ENCODE peak calls at places on chromosomes 3 and 15, in eight cellular contexts. Z, H, W, G, N, E, V and S are unnamed samples.

GRCh38 chr3:42701371-42702065 is 1.1 kb downstream of the HHATL start:
- DNase-seq in Z (no peak), H (peak), W (peak), G (no peak), N (peak), E (peak), V (no peak), S (peak)

GRCh38 chr3:107679911-107680310 is 157.1 kb downstream of the BBX start:
- DNase-seq in Z (no peak), H (no peak), W (no peak), G (no peak), N (no peak), E (no peak), V (no peak), S (no peak)

GRCh38 chr15:52101542-52102340 is 10.8 kb downstream of the BCL2L10 start:
- DNase-seq in Z (no peak), H (no peak), W (no peak), G (no peak), N (no peak), E (no peak), V (no peak), S (no peak)

GRCh38 chr3:129576514-129577345 is 29.7 kb downstream of the PLXND1 start:
- DNase-seq in Z (no peak), H (no peak), W (peak), G (no peak), N (no peak), E (no peak), V (peak), S (peak)

GRCh38 chr3:184154909-184155643 is at the start of gene DVL3:
- DNase-seq in Z (peak), H (peak), W (peak), G (peak), N (peak), E (no peak), V (peak), S (peak)

GRCh38 chr3:8524249-8524648 is 22.6 kb downstream of the LMCD1 start:
- DNase-seq in Z (no peak), H (no peak), W (no peak), G (no peak), N (no peak), E (no peak), V (no peak), S (no peak)

GRCh38 chr3:42544492-42545283 is 37.1 kb downstream of the SEC22C start:
- DNase-seq in Z (no peak), H (no peak), W (peak), G (no peak), N (no peak), E (no peak), V (peak), S (no peak)

GRCh38 chr3:82940124-82940523 is 1178.7 kb upstream of the GBE1 start:
- DNase-seq in Z (no peak), H (no peak), W (peak), G (no peak), N (no peak), E (no peak), V (peak), S (no peak)

GRCh38 chr3:186640473-186640818 is 247 bp downstream of the FETUB start:
- DNase-seq in Z (no peak), H (peak), W (no peak), G (no peak), N (no peak), E (no peak), V (no peak), S (no peak)

GRCh38 chr3:54322354-54322753 is 200.0 kb downstream of the CACNA2D3 start:
- DNase-seq in Z (no peak), H (no peak), W (peak), G (no peak), N (no peak), E (no peak), V (no peak), S (no peak)

GRCh38 chr15:95864467-95864886 is 466.0 kb upstream of the NR2F2 start:
- DNase-seq in Z (no peak), H (no peak), W (peak), G (no peak), N (no peak), E (no peak), V (peak), S (no peak)

GRCh38 chr15:50800715-50801114 is 35.2 kb upstream of the SPPL2A start:
- DNase-seq in Z (no peak), H (no peak), W (no peak), G (no peak), N (no peak), E (no peak), V (no peak), S (no peak)

GRCh38 chr3:183635431-183636220 is at the start of gene KLHL24:
- DNase-seq in Z (peak), H (peak), W (peak), G (peak), N (peak), E (peak), V (peak), S (peak)

GRCh38 chr3:167203062-167203461 is 177.0 kb downstream of the ZBBX start:
- DNase-seq in Z (no peak), H (no peak), W (no peak), G (no peak), N (no peak), E (no peak), V (no peak), S (no peak)

GRCh38 chr3:189272500-189273119 is 100.8 kb downstream of the TPRG1 start:
- DNase-seq in Z (no peak), H (peak), W (no peak), G (no peak), N (no peak), E (no peak), V (no peak), S (no peak)

GRCh38 chr3:138062626-138063025 is 52.7 kb downstream of the CLDN18 start:
- DNase-seq in Z (peak), H (no peak), W (no peak), G (no peak), N (no peak), E (no peak), V (no peak), S (no peak)

GRCh38 chr3:132535575-132536441 is 61.3 kb upstream of the ACKR4 start:
- DNase-seq in Z (peak), H (peak), W (peak), G (peak), N (peak), E (peak), V (peak), S (peak)

GRCh38 chr15:98958076-98958475 is 49.5 kb downstream of the PGPEP1L start:
- DNase-seq in Z (no peak), H (no peak), W (no peak), G (no peak), N (no peak), E (no peak), V (no peak), S (no peak)

GRCh38 chr3:189941679-189942078 is 179.0 kb downstream of the P3H2 start:
- DNase-seq in Z (peak), H (peak), W (no peak), G (no peak), N (no peak), E (no peak), V (no peak), S (no peak)

GRCh38 chr3:119018690-119019463 is 15.8 kb downstream of the IGSF11 start:
- DNase-seq in Z (no peak), H (no peak), W (no peak), G (no peak), N (no peak), E (no peak), V (no peak), S (peak)

GRCh38 chr3:110955301-110955880 is 116.2 kb upstream of the NECTIN3 start:
- DNase-seq in Z (peak), H (no peak), W (no peak), G (no peak), N (no peak), E (no peak), V (no peak), S (no peak)

GRCh38 chr3:171829841-171830559 is 13.1 kb upstream of the TMEM212 start:
- DNase-seq in Z (peak), H (peak), W (peak), G (peak), N (no peak), E (no peak), V (peak), S (peak)

GRCh38 chr15:57387644-57388076 is 11.4 kb downstream of the CGNL1 start:
- DNase-seq in Z (no peak), H (no peak), W (no peak), G (no peak), N (no peak), E (no peak), V (no peak), S (no peak)

GRCh38 chr3:126473292-126474168 is 2.2 kb downstream of the ZXDC start:
- DNase-seq in Z (no peak), H (no peak), W (no peak), G (peak), N (no peak), E (no peak), V (no peak), S (no peak)
- H3K4me3 ChIP-seq in Z (no peak), H (peak), W (no peak), G (no peak), N (peak), E (peak), V (peak), S (peak)

GRCh38 chr15:91566116-91566515 is 287.4 kb upstream of the SLCO3A1 start:
- DNase-seq in Z (no peak), H (no peak), W (no peak), G (no peak), N (no peak), E (no peak), V (no peak), S (no peak)

GRCh38 chr15:91562698-91563097 is 290.8 kb upstream of the SLCO3A1 start:
- DNase-seq in Z (no peak), H (no peak), W (no peak), G (no peak), N (no peak), E (no peak), V (no peak), S (no peak)

GRCh38 chr15:91559066-91559465 is 294.4 kb upstream of the SLCO3A1 start:
- DNase-seq in Z (no peak), H (no peak), W (no peak), G (no peak), N (no peak), E (no peak), V (no peak), S (no peak)

DNA sequence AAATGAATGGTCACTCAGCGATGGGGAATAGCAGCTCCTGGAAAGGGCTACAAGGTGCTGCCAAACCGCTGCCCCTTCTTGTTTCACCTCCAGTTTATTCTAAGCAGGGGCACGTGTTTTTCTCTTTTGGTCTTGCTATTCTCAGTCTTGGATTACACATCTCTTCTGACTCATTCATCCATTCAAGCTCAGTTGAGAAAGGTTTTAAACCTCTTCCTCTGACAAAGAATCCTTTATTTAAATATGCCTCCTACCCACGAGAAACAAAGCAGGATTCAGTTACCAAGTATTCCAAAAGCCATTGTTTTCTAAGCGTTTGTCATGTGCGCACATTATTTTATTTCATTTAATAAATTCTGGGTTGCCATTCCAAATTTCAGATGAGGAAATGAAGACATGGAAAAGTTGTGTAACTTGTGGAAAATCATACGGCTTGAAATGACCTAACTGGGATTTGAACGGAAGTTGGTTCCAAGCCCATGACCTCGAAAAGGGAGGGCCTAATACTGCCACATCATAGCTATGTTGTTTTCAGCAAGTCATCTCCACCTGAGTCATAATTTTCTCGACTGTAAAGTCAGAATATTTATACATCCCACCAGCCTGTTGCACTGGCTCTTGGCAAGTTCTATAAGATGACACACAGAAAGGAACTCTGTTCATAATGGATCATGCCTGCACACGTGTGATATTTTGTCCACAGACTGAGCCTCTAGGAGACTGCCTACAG is 292.0 kb upstream of the SLCO3A1 start:
- DNase-seq in Z (peak), H (no peak), W (no peak), G (no peak), N (no peak), E (no peak), V (peak), S (no peak)
- H3K27ac ChIP-seq in Z (peak), H (no peak), W (peak), G (no peak), N (no peak), E (peak), V (no peak), S (no peak)

GRCh38 chr3:39406368-39407258 is at the start of gene RPSA:
- DNase-seq in Z (peak), H (peak), W (peak), G (peak), N (peak), E (peak), V (peak), S (peak)
- TF ChIP-seq POLR2A in Z (peak), H (peak), W (peak), G (peak), N (peak), E (peak), V (peak), S (peak)

GRCh38 chr3:41307065-41307464 is 107.8 kb downstream of the CTNNB1 start:
- DNase-seq in Z (no peak), H (no peak), W (no peak), G (no peak), N (no peak), E (no peak), V (no peak), S (no peak)
- H3K4me3 ChIP-seq in Z (no peak), H (no peak), W (no peak), G (no peak), N (no peak), E (no peak), V (no peak), S (no peak)

DNA sequence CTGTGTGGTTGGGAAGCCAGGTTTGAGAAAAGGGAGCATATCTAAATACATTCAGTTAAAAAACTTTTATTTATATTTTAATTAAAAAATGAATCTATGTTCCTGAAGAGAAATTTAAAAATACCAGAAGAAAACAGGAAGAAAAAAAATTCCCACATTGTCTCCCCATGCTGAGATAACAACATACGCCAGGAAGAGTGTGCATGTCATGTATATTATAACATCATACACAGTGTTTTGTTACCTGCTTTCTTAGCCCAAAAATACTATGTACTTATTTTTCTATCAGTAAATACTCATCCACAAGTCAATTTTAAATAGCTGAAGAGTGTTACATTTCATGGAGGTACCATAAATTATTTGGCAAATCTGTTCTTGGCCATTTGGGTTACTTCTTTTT is 18.5 kb downstream of the USP13 start:
- DNase-seq in Z (no peak), H (no peak), W (no peak), G (no peak), N (no peak), E (no peak), V (no peak), S (no peak)
- H3K27ac ChIP-seq in Z (no peak), H (no peak), W (no peak), G (no peak), N (no peak), E (no peak), V (no peak), S (peak)

GRCh38 chr3:52281980-52282801 is 3.7 kb upstream of the WDR82 start:
- DNase-seq in Z (no peak), H (no peak), W (no peak), G (no peak), N (no peak), E (no peak), V (no peak), S (no peak)

GRCh38 chr3:52277071-52277964 is 1.1 kb downstream of the WDR82 start:
- DNase-seq in Z (peak), H (peak), W (peak), G (peak), N (peak), E (no peak), V (peak), S (peak)

GRCh38 chr3:52280046-52280445 is 1.6 kb upstream of the WDR82 start:
- DNase-seq in Z (no peak), H (no peak), W (no peak), G (no peak), N (no peak), E (no peak), V (no peak), S (no peak)

GRCh38 chr3:52277972-52278509 is 408 bp downstream of the WDR82 start:
- DNase-seq in Z (no peak), H (peak), W (no peak), G (no peak), N (peak), E (no peak), V (peak), S (peak)

GRCh38 chr3:52278510-52279069 is at the start of gene WDR82:
- DNase-seq in Z (peak), H (peak), W (peak), G (peak), N (peak), E (peak), V (peak), S (peak)
- TF ChIP-seq POLR2A in Z (peak), H (peak), W (peak), G (peak), N (peak), E (peak), V (peak), S (peak)

DNA sequence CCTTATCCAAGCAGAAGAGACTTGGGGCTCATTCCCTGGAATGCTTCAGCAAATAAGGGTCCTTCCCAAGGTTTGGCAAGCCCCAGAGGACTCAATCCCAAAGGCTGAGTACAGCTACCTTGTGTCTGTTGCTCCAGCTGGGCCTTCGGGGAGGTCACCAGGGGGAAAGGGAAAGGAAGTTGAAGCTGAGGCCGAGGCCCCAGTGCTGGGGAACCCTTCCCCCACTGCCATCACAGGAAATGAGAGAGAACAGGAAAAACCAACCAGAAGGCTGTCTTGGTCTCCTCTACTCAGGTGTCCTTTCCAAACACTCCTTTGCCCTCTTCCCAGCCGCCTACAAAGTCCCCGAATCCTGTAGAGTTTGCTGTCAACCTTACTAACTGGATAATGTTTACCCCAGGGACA is 5.7 kb downstream of the CSRNP1 start:
- DNase-seq in Z (peak), H (no peak), W (peak), G (no peak), N (no peak), E (no peak), V (no peak), S (no peak)
- H3K4me3 ChIP-seq in Z (no peak), H (peak), W (no peak), G (no peak), N (peak), E (peak), V (peak), S (no peak)